ENCODE peak calls at places on chromosomes 16 and 17, in seven cellular contexts. K is ovary, O is mucosa of descending colon, D is IMR-90, W is colonic mucosa, M is Peyer's patch, S is adipocyte. X is an unnamed sample. For H3K4me1, the result is how much of the 10 kb centered on the place peaks cover.

GRCh38 chr17:33940769-33941168 is 314.3 kb upstream of the CCL2 start:
- DNase-seq in K (no peak), O (no peak), D (no peak), W (no peak), M (no peak), S (no peak), X (no peak)

GRCh38 chr17:65283704-65284103 is 146.5 kb downstream of the RGS9 start:
- DNase-seq in K (no peak), O (peak), D (peak), W (peak), M (no peak), S (no peak), X (peak)

GRCh38 chr17:80087346-80088265 is 13.8 kb upstream of the GAA start:
- DNase-seq in K (no peak), O (no peak), D (no peak), W (no peak), M (no peak), S (no peak), X (no peak)

GRCh38 chr16:77043076-77043475 is 147.9 kb upstream of the MON1B start:
- DNase-seq in K (no peak), O (no peak), D (no peak), W (no peak), M (no peak), S (peak), X (no peak)

GRCh38 chr16:6081320-6081976 is 983.9 kb upstream of the EEF2KMT start:
- DNase-seq in K (no peak), O (peak), D (no peak), W (peak), M (no peak), S (no peak), X (peak)

GRCh38 chr16:23089111-23089510 is 60.1 kb downstream of the USP31 start:
- DNase-seq in K (no peak), O (no peak), D (no peak), W (no peak), M (no peak), S (no peak), X (no peak)

GRCh38 chr17:38429476-38430100 is 1.3 kb downstream of the ARHGAP23 start:
- DNase-seq in K (no peak), O (no peak), D (no peak), W (no peak), M (no peak), S (no peak), X (no peak)

GRCh38 chr17:6366144-6366755 is 68.7 kb downstream of the AIPL1 start:
- DNase-seq in K (no peak), O (no peak), D (peak), W (no peak), M (no peak), S (peak), X (no peak)

GRCh38 chr17:62898239-62898864 is 67.7 kb upstream of the TANC2 start:
- DNase-seq in K (no peak), O (no peak), D (no peak), W (no peak), M (no peak), S (peak), X (no peak)

GRCh38 chr16:88005968-88006367 is 54.7 kb downstream of the BANP start:
- DNase-seq in K (no peak), O (no peak), D (no peak), W (no peak), M (no peak), S (no peak), X (no peak)

GRCh38 chr16:4212207-4212933 is 29.5 kb downstream of the SRL start:
- DNase-seq in K (no peak), O (no peak), D (no peak), W (no peak), M (no peak), S (no peak), X (no peak)

GRCh38 chr17:13568746-13569739 is 32.7 kb downstream of the HS3ST3A1 start:
- DNase-seq in K (no peak), O (no peak), D (no peak), W (no peak), M (no peak), S (no peak), X (no peak)

GRCh38 chr16:81326971-81327370 is 12.2 kb downstream of the GAN start:
- DNase-seq in K (no peak), O (no peak), D (no peak), W (no peak), M (no peak), S (no peak), X (no peak)

GRCh38 chr17:68377771-68378201 is 79.5 kb downstream of the WIPI1 start:
- DNase-seq in K (no peak), O (no peak), D (no peak), W (no peak), M (no peak), S (no peak), X (no peak)

GRCh38 chr17:76478097-76478496 is 10.7 kb downstream of the AANAT start:
- DNase-seq in K (no peak), O (no peak), D (no peak), W (no peak), M (no peak), S (no peak), X (no peak)

GRCh38 chr16:59044616-59045015 is 310.5 kb upstream of the GOT2 start:
- DNase-seq in K (no peak), O (no peak), D (no peak), W (no peak), M (no peak), S (no peak), X (no peak)

GRCh38 chr17:43691317-43691693 is 29.6 kb upstream of the MEOX1 start:
- DNase-seq in K (no peak), O (no peak), D (no peak), W (no peak), M (no peak), S (no peak), X (no peak)

GRCh38 chr16:69772560-69773254 is 10.6 kb downstream of the WWP2 start:
- DNase-seq in K (no peak), O (no peak), D (no peak), W (no peak), M (no peak), S (peak), X (no peak)

GRCh38 chr17:67980456-67980855 is 15.8 kb downstream of the C17orf58 start:
- DNase-seq in K (no peak), O (no peak), D (no peak), W (peak), M (no peak), S (no peak), X (no peak)

GRCh38 chr17:29567362-29568330 is 809 bp upstream of the ABHD15 start:
- DNase-seq in K (peak), O (peak), D (peak), W (peak), M (peak), S (peak), X (peak)

GRCh38 chr17:5694507-5694906 is 110.2 kb upstream of the NLRP1 start:
- DNase-seq in K (no peak), O (no peak), D (no peak), W (no peak), M (no peak), S (no peak), X (no peak)

GRCh38 chr17:44000141-44000860 is 4.1 kb upstream of the NAGS start:
- DNase-seq in K (no peak), O (no peak), D (no peak), W (no peak), M (no peak), S (no peak), X (no peak)

GRCh38 chr17:50090071-50090470 is 5.1 kb upstream of the PDK2 start:
- DNase-seq in K (no peak), O (no peak), D (no peak), W (no peak), M (no peak), S (no peak), X (no peak)

GRCh38 chr17:50201226-50201854 is at the start of gene COL1A1:
- DNase-seq in K (peak), O (peak), D (peak), W (peak), M (no peak), S (peak), X (peak)

GRCh38 chr17:80795737-80796136 is 195.9 kb upstream of the CHMP6 start:
- DNase-seq in K (peak), O (no peak), D (no peak), W (no peak), M (no peak), S (no peak), X (no peak)

GRCh38 chr17:10013360-10014112 is 108.5 kb upstream of the RCVRN start:
- DNase-seq in K (no peak), O (peak), D (peak), W (peak), M (no peak), S (peak), X (peak)

GRCh38 chr17:77142689-77143088 is 1.9 kb downstream of the SEC14L1 start:
- DNase-seq in K (no peak), O (no peak), D (no peak), W (no peak), M (no peak), S (no peak), X (no peak)

GRCh38 chr17:74604200-74604599 is 12.1 kb upstream of the CD300LD start:
- DNase-seq in K (no peak), O (no peak), D (no peak), W (no peak), M (no peak), S (no peak), X (no peak)

GRCh38 chr16:28131210-28131609 is 67.7 kb upstream of the GSG1L start:
- DNase-seq in K (no peak), O (no peak), D (no peak), W (no peak), M (no peak), S (no peak), X (no peak)

GRCh38 chr16:82630219-82630618 is 3.5 kb downstream of the CDH13 start:
- DNase-seq in K (no peak), O (no peak), D (peak), W (no peak), M (no peak), S (peak), X (no peak)

GRCh38 chr17:33751702-33752065 is 458.6 kb upstream of the ASIC2 start:
- DNase-seq in K (no peak), O (no peak), D (no peak), W (no peak), M (no peak), S (peak), X (no peak)

GRCh38 chr16:15564619-15565339 is 78.2 kb downstream of the MARF1 start:
- DNase-seq in K (no peak), O (no peak), D (peak), W (no peak), M (no peak), S (peak), X (no peak)

GRCh38 chr17:42992872-42993271 is 5.3 kb upstream of the RPL27 start:
- DNase-seq in K (no peak), O (no peak), D (no peak), W (no peak), M (no peak), S (no peak), X (no peak)

GRCh38 chr16:56689171-56689570 is 6.9 kb downstream of the MT1X start:
- DNase-seq in K (no peak), O (no peak), D (no peak), W (no peak), M (no peak), S (no peak), X (no peak)

GRCh38 chr17:43779145-43780125 is 658 bp upstream of the DUSP3 start:
- DNase-seq in K (no peak), O (no peak), D (peak), W (no peak), M (peak), S (no peak), X (no peak)

GRCh38 chr17:9817086-9817485 is 4.8 kb downstream of the GSG1L2 start:
- DNase-seq in K (no peak), O (peak), D (peak), W (no peak), M (no peak), S (peak), X (peak)

GRCh38 chr16:81190667-81191066 is 47.8 kb upstream of the BCO1 start:
- DNase-seq in K (no peak), O (no peak), D (peak), W (no peak), M (no peak), S (peak), X (no peak)

GRCh38 chr17:42421479-42422332 is 1.4 kb downstream of the CAVIN1 start:
- DNase-seq in K (peak), O (no peak), D (peak), W (no peak), M (no peak), S (peak), X (no peak)

GRCh38 chr16:84585886-84586285 is 32.0 kb downstream of the COTL1 start:
- DNase-seq in K (no peak), O (no peak), D (no peak), W (no peak), M (peak), S (no peak), X (no peak)

GRCh38 chr17:48330386-48330785 is 99.6 kb downstream of the SKAP1 start:
- DNase-seq in K (no peak), O (no peak), D (no peak), W (no peak), M (no peak), S (no peak), X (no peak)
- H3K4me1 ChIP-seq in K (under half), O (under half), D (under half), W (under half), M (under half), S (under half), X (under half)

GRCh38 chr16:11674001-11674817 is 6.0 kb downstream of the SNN start:
- DNase-seq in K (no peak), O (no peak), D (no peak), W (no peak), M (no peak), S (no peak), X (no peak)
- H3K4me1 ChIP-seq in K (under half), O (under half), D (under half), W (under half), M (half or more), S (under half), X (under half)

DNA sequence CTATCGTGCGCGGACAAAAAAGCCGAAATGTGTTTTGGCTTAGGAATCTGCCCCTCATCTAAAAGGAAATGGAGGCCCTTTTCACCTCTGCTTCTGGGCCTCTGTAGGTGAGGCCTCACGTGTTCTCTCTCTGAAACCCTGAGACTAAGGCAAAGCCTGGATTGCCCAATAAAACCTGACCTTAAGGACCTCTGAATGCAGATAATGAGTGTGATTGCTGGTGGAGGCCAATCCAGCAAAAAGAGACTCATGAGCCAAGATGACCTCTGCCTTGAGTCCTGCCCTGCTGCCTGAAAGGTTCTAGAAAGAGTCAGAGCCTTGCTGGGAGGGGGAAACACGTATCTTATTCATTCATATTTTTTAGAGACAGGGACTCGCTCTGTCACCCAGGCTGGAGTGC is 44.5 kb upstream of the ABR start:
- DNase-seq in K (no peak), O (peak), D (no peak), W (peak), M (no peak), S (no peak), X (peak)
- H3K4me1 ChIP-seq in K (under half), O (under half), D (under half), W (under half), M (under half), S (under half), X (under half)

DNA sequence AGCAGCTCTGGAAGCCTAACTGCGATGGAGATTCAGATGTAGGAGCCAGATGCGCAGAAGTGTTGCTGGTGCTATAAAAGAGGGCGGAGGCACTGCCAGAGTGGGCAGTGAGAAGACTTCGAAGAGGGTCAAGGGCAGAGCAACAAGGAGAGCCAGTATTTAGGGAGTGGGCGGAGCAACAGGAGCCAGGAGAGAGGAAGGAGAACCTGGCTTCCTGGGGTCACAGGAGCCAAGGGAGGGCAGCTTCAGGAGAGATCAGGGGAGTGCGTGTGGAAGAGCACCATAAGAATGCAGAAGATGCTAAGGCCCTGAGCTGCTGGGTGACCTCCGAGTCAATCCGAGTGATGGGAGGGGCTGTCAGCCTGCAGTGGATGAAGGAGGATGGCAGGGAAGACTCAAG is 14.4 kb upstream of the MRPS23 start:
- DNase-seq in K (no peak), O (no peak), D (no peak), W (no peak), M (no peak), S (no peak), X (no peak)
- H3K4me1 ChIP-seq in K (under half), O (under half), D (under half), W (under half), M (under half), S (under half), X (under half)

DNA sequence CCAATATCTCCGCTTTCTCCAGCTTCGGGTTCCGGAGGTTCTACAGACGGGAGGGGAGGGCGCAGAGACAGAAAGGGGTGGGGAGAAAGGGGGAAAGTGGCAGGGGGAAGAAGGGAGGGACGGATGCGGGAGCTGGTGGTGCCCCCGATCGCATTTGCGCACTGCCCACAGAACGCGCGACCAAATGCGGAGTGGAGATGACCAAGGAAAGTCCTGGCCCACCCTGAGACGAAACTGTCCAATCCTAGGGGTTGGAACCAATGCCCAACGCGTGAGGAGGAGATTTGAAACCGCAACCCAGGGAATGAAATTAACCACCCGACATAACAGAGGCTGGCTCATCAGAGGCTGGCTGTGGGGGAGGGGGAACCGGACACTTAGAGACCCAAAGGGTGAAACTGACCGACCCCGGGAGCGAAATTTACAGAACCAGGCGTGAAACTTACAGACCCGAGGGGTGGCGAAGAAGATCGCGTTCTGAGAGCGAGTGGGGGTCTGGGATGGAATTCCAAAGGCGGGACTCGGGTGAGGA is 1.4 kb downstream of the HES7 start:
- DNase-seq in K (no peak), O (peak), D (peak), W (peak), M (no peak), S (peak), X (no peak)
- H3K4me1 ChIP-seq in K (under half), O (half or more), D (under half), W (half or more), M (half or more), S (half or more), X (half or more)

GRCh38 chr17:78898947-78899346 is 4.1 kb downstream of the CEP295NL start:
- DNase-seq in K (no peak), O (no peak), D (no peak), W (no peak), M (no peak), S (no peak), X (no peak)

GRCh38 chr17:78901806-78902205 is 1.2 kb downstream of the CEP295NL start:
- DNase-seq in K (no peak), O (no peak), D (no peak), W (no peak), M (no peak), S (no peak), X (no peak)

GRCh38 chr17:78903101-78903779 is at the start of gene CEP295NL:
- DNase-seq in K (no peak), O (no peak), D (peak), W (no peak), M (no peak), S (no peak), X (no peak)

GRCh38 chr17:78899361-78900260 is 3.4 kb downstream of the CEP295NL start:
- DNase-seq in K (no peak), O (no peak), D (no peak), W (no peak), M (no peak), S (no peak), X (no peak)

DNA sequence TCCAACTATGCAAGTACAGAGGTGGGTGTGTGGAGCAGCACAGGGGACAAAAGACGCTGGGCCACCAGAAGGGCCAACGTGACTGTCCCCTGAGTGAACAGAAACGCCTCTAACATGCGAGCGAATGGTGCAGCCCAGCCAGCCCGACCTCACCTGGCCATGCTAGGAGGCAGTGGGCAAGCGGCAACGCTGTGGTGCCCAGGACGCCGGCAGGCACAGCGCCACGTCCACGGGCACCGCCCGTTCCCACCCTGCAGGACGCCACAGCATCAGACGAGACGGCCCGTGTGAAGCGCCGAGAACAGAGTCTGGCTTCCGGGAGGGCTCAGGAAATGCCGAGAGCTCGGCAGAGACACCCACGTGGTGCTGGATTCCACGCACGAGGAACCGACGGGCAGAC is 2.2 kb downstream of the CEP295NL start:
- DNase-seq in K (no peak), O (no peak), D (no peak), W (no peak), M (no peak), S (no peak), X (no peak)
- H3K4me1 ChIP-seq in K (under half), O (under half), D (under half), W (under half), M (under half), S (half or more), X (under half)

DNA sequence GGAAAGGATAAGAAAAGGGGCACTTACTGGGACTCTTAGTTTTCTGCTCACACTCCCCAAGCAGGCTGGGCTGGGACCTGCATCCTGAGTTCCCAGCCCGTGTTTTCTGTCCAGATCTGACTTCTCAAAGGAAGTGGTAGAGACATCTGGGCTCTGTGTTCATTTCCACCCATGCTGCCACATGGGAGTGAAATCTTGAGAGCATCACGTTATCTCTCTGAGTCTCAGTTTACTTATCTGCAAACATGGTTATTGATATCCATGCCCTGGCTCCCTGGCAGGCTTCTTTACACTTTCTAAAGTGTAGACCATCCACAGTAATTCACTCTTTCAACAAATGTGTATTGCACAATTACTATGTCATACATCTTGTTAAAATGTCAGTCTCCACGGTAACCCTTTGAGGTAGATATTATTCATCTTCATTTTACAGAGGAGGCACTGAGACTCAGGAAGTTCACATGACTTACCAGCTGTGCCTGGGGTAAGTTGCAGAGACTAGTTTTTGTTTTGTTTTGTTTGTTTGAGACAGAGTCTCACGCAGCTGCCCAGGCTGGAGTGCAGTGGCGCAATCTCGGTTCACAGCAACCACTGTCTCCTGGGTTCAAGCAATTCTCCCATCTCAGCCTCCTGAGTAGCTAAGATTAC is 3.4 kb downstream of the ZNF688 start:
- DNase-seq in K (no peak), O (no peak), D (peak), W (no peak), M (peak), S (peak), X (peak)
- H3K4me1 ChIP-seq in K (under half), O (under half), D (under half), W (under half), M (under half), S (under half), X (under half)